ENCODE peak calls at places on chromosome 9, in six cellular contexts. One of them, this sample, is unnamed.

GRCh38 chr9:129387822-129388221 is 209.8 kb upstream of the IER5L start:
- DNase-seq in NCI-H1694: no peak
- DNase-seq in fibroblast of mammary gland: no peak
- DNase-seq in Calu3: no peak
- DNase-seq in RPMI8226: no peak
- DNase-seq in foreskin keratinocyte: no peak
- DNase-seq in this sample: no peak

GRCh38 chr9:79287881-79288280 is 283.9 kb upstream of the TLE4 start:
- DNase-seq in NCI-H1694: no peak
- DNase-seq in fibroblast of mammary gland: no peak
- DNase-seq in Calu3: no peak
- DNase-seq in RPMI8226: no peak
- DNase-seq in foreskin keratinocyte: no peak
- DNase-seq in this sample: no peak

GRCh38 chr9:121860744-121861143 is 209.3 kb downstream of the DAB2IP start:
- DNase-seq in NCI-H1694: no peak
- DNase-seq in fibroblast of mammary gland: peak
- DNase-seq in Calu3: no peak
- DNase-seq in RPMI8226: no peak
- DNase-seq in foreskin keratinocyte: no peak
- DNase-seq in this sample: no peak

GRCh38 chr9:105296445-105296844 is 52.0 kb downstream of the SLC44A1 start:
- DNase-seq in NCI-H1694: no peak
- DNase-seq in fibroblast of mammary gland: no peak
- DNase-seq in Calu3: no peak
- DNase-seq in RPMI8226: no peak
- DNase-seq in foreskin keratinocyte: no peak
- DNase-seq in this sample: no peak

GRCh38 chr9:93813687-93814560 is 141.2 kb downstream of the BARX1 start:
- DNase-seq in NCI-H1694: no peak
- DNase-seq in fibroblast of mammary gland: no peak
- DNase-seq in Calu3: no peak
- DNase-seq in RPMI8226: peak
- DNase-seq in foreskin keratinocyte: no peak
- DNase-seq in this sample: no peak

GRCh38 chr9:121675969-121676822 is 24.8 kb downstream of the DAB2IP start:
- DNase-seq in NCI-H1694: no peak
- DNase-seq in fibroblast of mammary gland: no peak
- DNase-seq in Calu3: no peak
- DNase-seq in RPMI8226: no peak
- DNase-seq in foreskin keratinocyte: no peak
- DNase-seq in this sample: no peak

GRCh38 chr9:109256381-109256780 is 64.5 kb downstream of the EPB41L4B start:
- DNase-seq in NCI-H1694: no peak
- DNase-seq in fibroblast of mammary gland: peak
- DNase-seq in Calu3: no peak
- DNase-seq in RPMI8226: no peak
- DNase-seq in foreskin keratinocyte: no peak
- DNase-seq in this sample: no peak

GRCh38 chr9:123399803-123400378 is 43.9 kb downstream of the CRB2 start:
- DNase-seq in NCI-H1694: no peak
- DNase-seq in fibroblast of mammary gland: no peak
- DNase-seq in Calu3: peak
- DNase-seq in RPMI8226: peak
- DNase-seq in foreskin keratinocyte: no peak
- DNase-seq in this sample: peak

GRCh38 chr9:65400886-65401285 is 115.9 kb upstream of the FOXD4L5 start:
- DNase-seq in NCI-H1694: no peak
- DNase-seq in fibroblast of mammary gland: no peak
- DNase-seq in Calu3: no peak
- DNase-seq in RPMI8226: no peak
- DNase-seq in foreskin keratinocyte: no peak
- DNase-seq in this sample: no peak

GRCh38 chr9:86321373-86321772 is 32.8 kb downstream of the TUT7 start:
- DNase-seq in NCI-H1694: no peak
- DNase-seq in fibroblast of mammary gland: peak
- DNase-seq in Calu3: no peak
- DNase-seq in RPMI8226: no peak
- DNase-seq in foreskin keratinocyte: no peak
- DNase-seq in this sample: no peak

GRCh38 chr9:82488702-82489578 is 500.4 kb downstream of the SPATA31D1 start:
- DNase-seq in NCI-H1694: no peak
- DNase-seq in fibroblast of mammary gland: peak
- DNase-seq in Calu3: peak
- DNase-seq in RPMI8226: no peak
- DNase-seq in foreskin keratinocyte: peak
- DNase-seq in this sample: no peak

GRCh38 chr9:111948958-111949357 is 52.3 kb downstream of the UGCG start:
- DNase-seq in NCI-H1694: no peak
- DNase-seq in fibroblast of mammary gland: no peak
- DNase-seq in Calu3: no peak
- DNase-seq in RPMI8226: no peak
- DNase-seq in foreskin keratinocyte: no peak
- DNase-seq in this sample: no peak

GRCh38 chr9:96420468-96421219 is 2.5 kb upstream of the ZNF367 start:
- DNase-seq in NCI-H1694: no peak
- DNase-seq in fibroblast of mammary gland: peak
- DNase-seq in Calu3: peak
- DNase-seq in RPMI8226: peak
- DNase-seq in foreskin keratinocyte: peak
- DNase-seq in this sample: peak

GRCh38 chr9:110655723-110656641 is 12.6 kb upstream of the MUSK start:
- DNase-seq in NCI-H1694: no peak
- DNase-seq in fibroblast of mammary gland: peak
- DNase-seq in Calu3: no peak
- DNase-seq in RPMI8226: no peak
- DNase-seq in foreskin keratinocyte: no peak
- DNase-seq in this sample: no peak

GRCh38 chr9:95088421-95089161 is 228.9 kb downstream of the FANCC start:
- DNase-seq in NCI-H1694: no peak
- DNase-seq in fibroblast of mammary gland: peak
- DNase-seq in Calu3: no peak
- DNase-seq in RPMI8226: no peak
- DNase-seq in foreskin keratinocyte: no peak
- DNase-seq in this sample: no peak

GRCh38 chr9:68793605-68794343 is 88.7 kb downstream of the PIP5K1B start:
- DNase-seq in NCI-H1694: no peak
- DNase-seq in fibroblast of mammary gland: no peak
- DNase-seq in Calu3: no peak
- DNase-seq in RPMI8226: no peak
- DNase-seq in foreskin keratinocyte: no peak
- DNase-seq in this sample: no peak

GRCh38 chr9:77420641-77421040 is 227.5 kb downstream of the GNA14 start:
- DNase-seq in NCI-H1694: no peak
- DNase-seq in fibroblast of mammary gland: no peak
- DNase-seq in Calu3: no peak
- DNase-seq in RPMI8226: no peak
- DNase-seq in foreskin keratinocyte: no peak
- DNase-seq in this sample: no peak

GRCh38 chr9:91417602-91418218 is 5.9 kb downstream of the NFIL3 start:
- DNase-seq in NCI-H1694: no peak
- DNase-seq in fibroblast of mammary gland: peak
- DNase-seq in Calu3: no peak
- DNase-seq in RPMI8226: no peak
- DNase-seq in foreskin keratinocyte: no peak
- DNase-seq in this sample: no peak

GRCh38 chr9:135990468-135991429 is 29.6 kb upstream of the UBAC1 start:
- DNase-seq in NCI-H1694: peak
- DNase-seq in fibroblast of mammary gland: peak
- DNase-seq in Calu3: peak
- DNase-seq in RPMI8226: peak
- DNase-seq in foreskin keratinocyte: no peak
- DNase-seq in this sample: peak

GRCh38 chr9:137046094-137046787 is at the start of gene NPDC1:
- DNase-seq in NCI-H1694: peak
- DNase-seq in fibroblast of mammary gland: peak
- DNase-seq in Calu3: peak
- DNase-seq in RPMI8226: peak
- DNase-seq in foreskin keratinocyte: no peak
- DNase-seq in this sample: peak

GRCh38 chr9:97660847-97661246 is 27.2 kb downstream of the NCBP1 start:
- DNase-seq in NCI-H1694: no peak
- DNase-seq in fibroblast of mammary gland: peak
- DNase-seq in Calu3: no peak
- DNase-seq in RPMI8226: no peak
- DNase-seq in foreskin keratinocyte: no peak
- DNase-seq in this sample: no peak